ENCODE peak calls at places on chromosomes 5 and 9, in ten cellular contexts. Q is right lobe of liver; F is mammary epithelial cell; C is endodermal cell; B is CD4-positive, alpha-beta T cell; Z is heart left ventricle; S is tibial nerve; I is brain microvascular endothelial cell; K is sigmoid colon; N is tibial artery. M is an unnamed sample. For H3K27me3, the result is how much of the 10 kb centered on the place peaks cover.

GRCh38 chr5:52870448-52870847 is 82.7 kb downstream of the ITGA1 start:
- DNase-seq in Q (no peak), F (peak), C (no peak), B (no peak), Z (peak), S (no peak), I (peak), K (no peak), N (peak), M (no peak)

GRCh38 chr5:62199792-62200716 is 106.0 kb upstream of the KIF2A start:
- DNase-seq in Q (no peak), F (no peak), C (no peak), B (no peak), Z (no peak), S (no peak), I (no peak), K (no peak), N (no peak), M (no peak)

GRCh38 chr9:88418715-88419540 is 30.7 kb downstream of the SPIN1 start:
- DNase-seq in Q (no peak), F (peak), C (peak), B (no peak), Z (no peak), S (no peak), I (peak), K (no peak), N (no peak), M (no peak)

GRCh38 chr9:98603821-98604383 is 104.8 kb downstream of the GABBR2 start:
- DNase-seq in Q (no peak), F (peak), C (peak), B (no peak), Z (no peak), S (no peak), I (no peak), K (no peak), N (no peak), M (no peak)

GRCh38 chr5:162699361-162699760 is 631.8 kb downstream of the GABRG2 start:
- DNase-seq in Q (no peak), F (no peak), C (no peak), B (no peak), Z (no peak), S (no peak), I (no peak), K (no peak), N (no peak), M (no peak)

GRCh38 chr5:74384851-74385250 is 255.7 kb downstream of the ENC1 start:
- DNase-seq in Q (no peak), F (peak), C (no peak), B (no peak), Z (no peak), S (no peak), I (no peak), K (no peak), N (no peak), M (no peak)

GRCh38 chr5:178227929-178228328 is 4.7 kb downstream of the PHYKPL start:
- DNase-seq in Q (no peak), F (peak), C (no peak), B (no peak), Z (no peak), S (no peak), I (no peak), K (no peak), N (no peak), M (no peak)

GRCh38 chr5:5302201-5302600 is 120.3 kb upstream of the ICE1 start:
- DNase-seq in Q (no peak), F (no peak), C (no peak), B (no peak), Z (no peak), S (no peak), I (no peak), K (no peak), N (no peak), M (no peak)

GRCh38 chr5:100406640-100407039 is 128.5 kb upstream of the FAM174A start:
- DNase-seq in Q (no peak), F (no peak), C (no peak), B (no peak), Z (peak), S (no peak), I (no peak), K (no peak), N (no peak), M (no peak)

GRCh38 chr5:52181403-52181802 is 606.3 kb upstream of the ITGA1 start:
- DNase-seq in Q (no peak), F (no peak), C (no peak), B (no peak), Z (no peak), S (no peak), I (no peak), K (no peak), N (no peak), M (no peak)

GRCh38 chr9:127968717-127969383 is 11.9 kb downstream of the EEIG1 start:
- DNase-seq in Q (peak), F (peak), C (no peak), B (no peak), Z (peak), S (no peak), I (peak), K (peak), N (peak), M (peak)

GRCh38 chr5:54743997-54744788 is 226.6 kb downstream of the SNX18 start:
- DNase-seq in Q (no peak), F (peak), C (no peak), B (peak), Z (no peak), S (peak), I (peak), K (no peak), N (no peak), M (peak)

GRCh38 chr9:107999011-107999410 is 509.4 kb upstream of the KLF4 start:
- DNase-seq in Q (no peak), F (no peak), C (peak), B (no peak), Z (no peak), S (no peak), I (no peak), K (no peak), N (no peak), M (no peak)

GRCh38 chr5:163760498-163760897 is 255.1 kb downstream of the MAT2B start:
- DNase-seq in Q (no peak), F (peak), C (no peak), B (no peak), Z (no peak), S (no peak), I (peak), K (no peak), N (no peak), M (peak)

GRCh38 chr5:169169786-169170185 is 131.2 kb downstream of the SLIT3 start:
- DNase-seq in Q (no peak), F (no peak), C (no peak), B (no peak), Z (no peak), S (no peak), I (no peak), K (no peak), N (no peak), M (no peak)

GRCh38 chr5:159774476-159775031 is 141.7 kb upstream of the ADRA1B start:
- DNase-seq in Q (no peak), F (no peak), C (peak), B (no peak), Z (no peak), S (no peak), I (no peak), K (no peak), N (no peak), M (no peak)

GRCh38 chr5:111364992-111365391 is 140.8 kb downstream of the CAMK4 start:
- DNase-seq in Q (no peak), F (peak), C (peak), B (no peak), Z (no peak), S (no peak), I (peak), K (no peak), N (no peak), M (no peak)

GRCh38 chr9:13386935-13387667 is 107.6 kb upstream of the MPDZ start:
- DNase-seq in Q (no peak), F (no peak), C (no peak), B (no peak), Z (no peak), S (no peak), I (peak), K (no peak), N (no peak), M (peak)

GRCh38 chr9:93468763-93469456 is 15.5 kb upstream of the FAM120AOS start:
- DNase-seq in Q (no peak), F (peak), C (peak), B (no peak), Z (no peak), S (no peak), I (peak), K (no peak), N (no peak), M (peak)

GRCh38 chr5:97133106-97133505 is 9.3 kb downstream of the LIX1 start:
- DNase-seq in Q (no peak), F (no peak), C (no peak), B (no peak), Z (no peak), S (no peak), I (peak), K (no peak), N (no peak), M (no peak)

GRCh38 chr5:31635446-31635845 is 3.5 kb upstream of the PDZD2 start:
- DNase-seq in Q (no peak), F (no peak), C (no peak), B (no peak), Z (no peak), S (no peak), I (no peak), K (no peak), N (no peak), M (no peak)

GRCh38 chr5:171777420-171777759 is 8.2 kb upstream of the SMIM23 start:
- DNase-seq in Q (no peak), F (no peak), C (no peak), B (no peak), Z (no peak), S (no peak), I (no peak), K (no peak), N (no peak), M (no peak)

GRCh38 chr5:91225848-91226686 is 157.1 kb downstream of the ARRDC3 start:
- DNase-seq in Q (no peak), F (peak), C (peak), B (peak), Z (no peak), S (no peak), I (no peak), K (no peak), N (no peak), M (no peak)

GRCh38 chr9:137326436-137327060 is 24.5 kb upstream of the NRARP start:
- DNase-seq in Q (no peak), F (no peak), C (no peak), B (no peak), Z (no peak), S (no peak), I (no peak), K (no peak), N (peak), M (no peak)

GRCh38 chr5:55409775-55410174 is 102.0 kb downstream of the MTREX start:
- DNase-seq in Q (no peak), F (no peak), C (no peak), B (no peak), Z (no peak), S (no peak), I (no peak), K (no peak), N (no peak), M (no peak)

GRCh38 chr5:177356756-177357458 is 817 bp upstream of the RGS14 start:
- DNase-seq in Q (no peak), F (no peak), C (no peak), B (no peak), Z (no peak), S (no peak), I (no peak), K (no peak), N (no peak), M (no peak)

GRCh38 chr9:114681594-114682332 is at the start of gene TEX48:
- DNase-seq in Q (peak), F (peak), C (peak), B (peak), Z (peak), S (peak), I (peak), K (peak), N (no peak), M (no peak)

GRCh38 chr5:35677878-35678277 is 60.2 kb downstream of the SPEF2 start:
- DNase-seq in Q (no peak), F (no peak), C (no peak), B (no peak), Z (no peak), S (no peak), I (no peak), K (no peak), N (no peak), M (no peak)

GRCh38 chr5:135466178-135467050 is 14.3 kb upstream of the TIFAB start:
- DNase-seq in Q (peak), F (peak), C (peak), B (peak), Z (peak), S (peak), I (peak), K (peak), N (peak), M (no peak)
- H3K27me3 ChIP-seq in Q (under half), F (under half), C (half or more), B (under half), Z (under half), S (under half), I (under half), K (under half), N (under half), M (under half)

GRCh38 chr9:121235512-121235911 is 32.5 kb upstream of the GSN start:
- DNase-seq in Q (no peak), F (no peak), C (no peak), B (no peak), Z (no peak), S (no peak), I (no peak), K (no peak), N (no peak), M (no peak)
- TF ChIP-seq CTCF in Q (no peak), F (no peak), C (no peak), B (no peak), Z (no peak), S (no peak), I (no peak), K (no peak), N (no peak), M (no peak)

GRCh38 chr5:106759581-106759980 is 911.2 kb downstream of the EFNA5 start:
- DNase-seq in Q (no peak), F (no peak), C (no peak), B (no peak), Z (no peak), S (no peak), I (peak), K (no peak), N (no peak), M (no peak)

GRCh38 chr5:106757672-106758071 is 913.1 kb downstream of the EFNA5 start:
- DNase-seq in Q (no peak), F (no peak), C (no peak), B (no peak), Z (no peak), S (no peak), I (no peak), K (no peak), N (no peak), M (no peak)

GRCh38 chr5:106755789-106756188 is 914.9 kb downstream of the EFNA5 start:
- DNase-seq in Q (no peak), F (no peak), C (no peak), B (no peak), Z (no peak), S (no peak), I (no peak), K (no peak), N (no peak), M (no peak)

GRCh38 chr5:106755066-106755465 is 915.7 kb downstream of the EFNA5 start:
- DNase-seq in Q (no peak), F (no peak), C (peak), B (no peak), Z (no peak), S (no peak), I (no peak), K (no peak), N (no peak), M (no peak)

DNA sequence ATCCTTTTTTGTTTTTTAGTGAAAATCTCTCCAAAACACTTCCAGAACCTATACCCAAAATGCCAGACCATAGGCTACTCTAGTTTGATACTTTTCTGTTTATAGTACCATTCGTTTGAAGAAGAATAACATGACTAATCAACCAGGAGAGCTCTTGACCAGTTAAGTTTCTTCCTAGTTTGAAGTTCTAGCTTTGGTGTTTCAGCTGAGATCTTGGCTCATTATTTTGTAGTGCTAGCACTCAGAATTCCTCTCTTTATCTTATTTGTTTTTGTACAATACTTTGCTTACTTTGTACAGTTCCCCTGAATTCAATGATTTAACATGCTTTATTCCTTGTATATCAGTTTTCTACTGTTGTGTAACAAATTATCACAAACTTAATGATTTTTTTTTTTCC is 911.6 kb downstream of the EFNA5 start:
- DNase-seq in Q (no peak), F (no peak), C (no peak), B (no peak), Z (no peak), S (no peak), I (no peak), K (no peak), N (no peak), M (no peak)
- H3K27me3 ChIP-seq in Q (under half), F (under half), C (under half), B (under half), Z (under half), S (under half), I (under half), K (under half), N (under half), M (under half)

DNA sequence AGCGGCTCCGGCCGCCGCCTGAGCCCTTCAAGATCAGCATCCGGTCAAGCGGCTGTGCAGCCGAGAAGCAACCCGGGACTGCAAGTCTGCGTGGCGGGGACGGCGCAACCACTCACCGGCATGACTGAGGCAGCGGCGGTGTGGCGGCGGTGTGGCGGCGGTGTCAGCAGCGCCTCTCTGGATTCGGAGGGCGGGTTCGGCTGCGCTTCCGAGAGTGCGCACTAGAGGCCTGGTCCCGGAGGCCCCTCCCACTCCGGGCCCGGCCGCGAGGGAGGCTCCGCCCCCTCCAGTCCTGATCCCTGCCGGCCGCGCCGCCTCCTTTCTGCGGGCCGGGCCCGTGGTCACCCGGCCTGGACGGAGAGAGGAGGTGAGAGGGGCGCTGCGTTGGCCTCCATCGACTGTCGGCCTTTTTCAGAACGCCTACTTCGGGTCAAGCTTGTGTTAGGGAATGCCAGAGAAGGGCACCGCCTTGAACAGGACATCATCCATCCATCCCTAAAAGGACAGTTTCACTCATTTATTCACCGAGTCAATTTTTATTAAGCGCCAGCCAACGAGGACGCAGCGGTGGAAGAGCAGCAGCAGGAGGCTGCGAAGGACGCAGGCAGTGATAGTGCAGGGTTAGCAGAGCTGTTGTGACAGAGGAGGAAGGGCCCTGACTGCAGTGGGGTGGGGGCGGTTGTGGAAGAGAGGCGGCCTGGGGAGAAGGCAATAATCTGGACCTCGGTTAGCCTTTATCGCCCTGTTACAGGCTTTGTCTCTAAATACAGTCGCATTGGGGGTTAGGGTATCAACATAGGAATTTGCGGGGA is at the start of gene ATOX1:
- DNase-seq in Q (peak), F (peak), C (peak), B (peak), Z (peak), S (peak), I (peak), K (peak), N (peak), M (no peak)
- TF ChIP-seq CTCF in Q (peak), F (no peak), C (peak), B (no peak), Z (peak), S (peak), I (peak), K (peak), N (peak), M (no peak)

M was measured in BJ.